ENCODE peak calls at places on chromosomes 6 and 20, in eight cellular contexts. S is AG10803; G is psoas muscle; W is H9; N is foreskin fibroblast; I is CD8-positive, alpha-beta T cell; H is CD14-positive monocyte; B is heart left ventricle. K is an unnamed sample.

GRCh38 chr20:6075428-6076219 is 21.8 kb upstream of the LRRN4 start:
- DNase-seq in G (no peak), I (no peak), W (no peak), H (no peak), B (peak), N (no peak), S (peak), K (no peak)

GRCh38 chr6:146598785-146599405 is at the start of gene ADGB:
- DNase-seq in N (peak), H (peak), B (peak), W (peak), I (no peak), G (peak), S (peak), K (peak)

GRCh38 chr6:32982702-32983492 is 14.5 kb downstream of the BRD2 start:
- DNase-seq in W (no peak), I (no peak), N (no peak), S (no peak), H (no peak), B (no peak), G (no peak), K (no peak)

GRCh38 chr6:157822221-157823000 is 635 bp upstream of the SNX9 start:
- DNase-seq in W (peak), N (no peak), G (peak), I (peak), S (peak), H (no peak), B (peak), K (no peak)

GRCh38 chr20:56409521-56409920 is 2.5 kb upstream of the CASS4 start:
- DNase-seq in I (no peak), G (no peak), N (peak), B (no peak), H (peak), S (peak), W (no peak), K (no peak)

GRCh38 chr6:24883618-24884017 is 52.1 kb downstream of the RIPOR2 start:
- DNase-seq in W (no peak), G (no peak), N (peak), S (peak), I (no peak), H (no peak), B (no peak), K (no peak)

GRCh38 chr6:53342210-53342609 is 6.5 kb downstream of the ELOVL5 start:
- DNase-seq in H (no peak), G (no peak), I (no peak), B (no peak), S (no peak), W (no peak), N (no peak), K (no peak)

GRCh38 chr20:17654649-17655285 is 27.3 kb downstream of the RRBP1 start:
- DNase-seq in G (peak), I (no peak), B (no peak), S (no peak), W (peak), N (no peak), H (no peak), K (peak)

GRCh38 chr6:54014440-54014839 is 96.8 kb upstream of the MLIP start:
- DNase-seq in W (no peak), H (no peak), G (no peak), B (no peak), S (no peak), I (no peak), N (no peak), K (no peak)

GRCh38 chr6:31864818-31865204 is 2.2 kb upstream of the NEU1 start:
- DNase-seq in G (no peak), H (no peak), B (no peak), S (no peak), N (no peak), W (no peak), I (no peak), K (no peak)

GRCh38 chr6:169931223-169931760 is 179.9 kb downstream of the ERMARD start:
- DNase-seq in G (no peak), S (no peak), B (no peak), N (no peak), W (no peak), I (no peak), H (no peak), K (no peak)

GRCh38 chr6:27312146-27312949 is at the start of gene POM121L2:
- DNase-seq in W (peak), I (peak), S (peak), N (peak), H (peak), B (peak), G (no peak), K (peak)

GRCh38 chr6:6885521-6886088 is 222.2 kb upstream of the RREB1 start:
- DNase-seq in S (no peak), I (no peak), W (no peak), G (peak), B (peak), H (peak), N (no peak), K (no peak)

GRCh38 chr6:17892097-17892686 is 95.2 kb downstream of the KIF13A start:
- DNase-seq in N (no peak), G (no peak), B (no peak), H (no peak), I (no peak), S (no peak), W (no peak), K (no peak)

GRCh38 chr6:42963855-42964605 is 3.5 kb downstream of the GNMT start:
- DNase-seq in S (peak), I (no peak), H (no peak), W (peak), B (no peak), G (no peak), N (peak), K (peak)

GRCh38 chr6:110537208-110538123 is 61.1 kb upstream of the SLC22A16 start:
- DNase-seq in S (peak), B (no peak), I (no peak), N (peak), G (no peak), H (no peak), W (no peak), K (no peak)

GRCh38 chr6:52333840-52334200 is 28.1 kb upstream of the PAQR8 start:
- DNase-seq in B (no peak), I (peak), G (no peak), N (no peak), W (no peak), H (no peak), S (no peak), K (no peak)

GRCh38 chr6:125310994-125311649 is 9.4 kb upstream of the HDDC2 start:
- DNase-seq in N (peak), G (no peak), H (no peak), S (peak), I (no peak), W (no peak), B (peak), K (peak)

GRCh38 chr20:40279390-40279789 is 409.6 kb downstream of the MAFB start:
- DNase-seq in S (peak), H (peak), N (peak), I (no peak), G (no peak), W (no peak), B (peak), K (no peak)

GRCh38 chr20:9270831-9271230 is 201.9 kb downstream of the PLCB4 start:
- DNase-seq in H (no peak), N (peak), B (no peak), W (no peak), I (no peak), G (no peak), S (peak), K (no peak)

GRCh38 chr6:15400572-15401004 is 154.7 kb downstream of the JARID2 start:
- DNase-seq in W (no peak), S (peak), N (no peak), B (peak), I (no peak), H (no peak), G (peak), K (peak)

GRCh38 chr6:13191461-13191860 is 136.9 kb downstream of the TBC1D7 start:
- DNase-seq in N (no peak), S (no peak), I (no peak), G (no peak), B (no peak), W (no peak), H (no peak), K (no peak)

GRCh38 chr6:156852858-156853216 is 75.7 kb downstream of the ARID1B start:
- DNase-seq in N (no peak), B (no peak), G (no peak), W (peak), S (no peak), H (no peak), I (no peak), K (no peak)

GRCh38 chr20:41177636-41178035 is 40.3 kb downstream of the PLCG1 start:
- DNase-seq in W (peak), G (peak), N (peak), S (peak), I (no peak), B (peak), H (no peak), K (no peak)

GRCh38 chr6:38697846-38698245 is 5.1 kb downstream of the GLO1 start:
- DNase-seq in I (no peak), W (no peak), B (no peak), S (no peak), N (no peak), H (no peak), G (no peak), K (no peak)

GRCh38 chr6:84967389-84967788 is 203.0 kb upstream of the TBX18 start:
- DNase-seq in S (peak), N (peak), G (no peak), H (no peak), B (no peak), W (peak), I (no peak), K (peak)

GRCh38 chr6:134896881-134897280 is 53.0 kb downstream of the ALDH8A1 start:
- DNase-seq in B (no peak), N (no peak), W (no peak), I (no peak), S (no peak), H (no peak), G (no peak), K (no peak)

GRCh38 chr6:137471951-137472350 is 22.2 kb downstream of the OLIG3 start:
- DNase-seq in I (no peak), H (no peak), S (no peak), W (no peak), G (no peak), B (no peak), N (no peak), K (no peak)

DNA sequence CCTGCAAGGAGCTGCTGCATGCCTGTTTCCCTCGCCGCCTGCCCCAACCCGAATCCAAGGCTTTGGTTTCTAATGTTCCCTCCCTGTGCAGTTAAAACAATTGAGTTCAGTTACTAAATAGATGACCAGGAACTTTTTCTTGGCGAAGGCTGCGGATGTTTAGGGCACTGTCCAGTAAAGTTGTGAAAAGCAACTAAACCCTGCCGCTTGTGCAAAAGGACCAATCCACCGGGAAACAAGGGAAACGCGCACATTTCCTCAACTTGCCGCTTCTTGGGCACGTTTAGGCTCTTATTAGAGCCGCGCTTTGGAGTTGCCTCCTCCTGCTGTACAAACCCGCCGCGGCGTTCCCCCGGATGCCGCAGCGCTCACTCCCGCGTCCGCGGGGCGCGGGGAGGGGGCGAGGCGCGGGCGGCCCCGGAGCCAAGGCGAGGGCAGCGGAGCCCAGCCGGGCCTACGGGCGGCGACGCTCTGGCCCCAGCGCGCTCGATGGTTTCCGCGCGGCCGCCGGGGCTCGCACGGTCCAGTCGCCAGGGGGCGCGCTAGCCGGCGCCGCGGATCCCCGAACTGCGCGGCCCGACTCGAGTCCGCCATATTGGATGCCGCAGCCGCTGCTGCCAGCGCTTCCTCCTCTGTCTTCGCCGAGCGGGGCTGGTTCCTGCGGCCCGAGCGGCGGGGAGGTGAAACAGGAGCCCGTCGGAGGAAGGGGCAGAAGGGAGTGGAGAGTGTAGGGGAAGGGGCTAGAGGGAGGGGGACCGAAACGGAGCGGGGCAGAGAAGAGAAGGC is at the start of gene SCAF8:
- DNase-seq in G (peak), H (peak), W (peak), N (peak), B (peak), S (peak), I (peak), K (peak)
- TF ChIP-seq CTCF in G (peak), H (peak), W (peak), N (peak), B (peak), S (peak), I (peak), K (peak)

GRCh38 chr6:10248378-10248843 is 166.5 kb downstream of the TFAP2A start:
- DNase-seq in W (peak), I (no peak), G (no peak), B (no peak), S (peak), N (peak), H (no peak), K (no peak)
- TF ChIP-seq CTCF in W (peak), I (no peak), G (no peak), B (no peak), S (no peak), N (no peak), H (no peak), K (no peak)

GRCh38 chr6:29653452-29654038 is 3.3 kb upstream of the MOG start:
- DNase-seq in B (peak), G (no peak), N (peak), W (no peak), I (peak), H (no peak), S (peak), K (peak)

GRCh38 chr6:29652198-29652584 is 4.7 kb upstream of the MOG start:
- DNase-seq in S (no peak), G (no peak), W (no peak), B (no peak), H (no peak), N (no peak), I (no peak), K (no peak)

GRCh38 chr6:29647927-29648642 is 8.8 kb upstream of the MOG start:
- DNase-seq in N (peak), B (no peak), S (peak), G (no peak), H (no peak), W (no peak), I (no peak), K (no peak)

GRCh38 chr6:29651413-29652197 is 5.3 kb upstream of the MOG start:
- DNase-seq in I (no peak), N (no peak), W (no peak), B (no peak), S (peak), H (no peak), G (no peak), K (no peak)

GRCh38 chr6:29649701-29650673 is 6.9 kb upstream of the MOG start:
- DNase-seq in B (peak), S (peak), H (peak), W (peak), I (peak), N (peak), G (peak), K (peak)
- TF ChIP-seq CTCF in B (peak), S (peak), H (peak), W (peak), I (peak), N (peak), G (peak), K (peak)

GRCh38 chr20:4811661-4812181 is 90.0 kb downstream of the PRND start:
- DNase-seq in N (no peak), G (peak), B (peak), H (peak), I (peak), S (no peak), W (no peak), K (no peak)

GRCh38 chr20:4809707-4810106 is 88.0 kb downstream of the PRND start:
- DNase-seq in H (no peak), W (no peak), B (no peak), N (no peak), I (no peak), G (no peak), S (no peak), K (no peak)

GRCh38 chr20:4811257-4811656 is 89.5 kb downstream of the PRND start:
- DNase-seq in S (no peak), N (no peak), B (no peak), G (no peak), H (no peak), I (no peak), W (no peak), K (no peak)

GRCh38 chr20:4810446-4811019 is 88.8 kb downstream of the PRND start:
- DNase-seq in G (no peak), N (no peak), I (no peak), S (no peak), B (no peak), H (no peak), W (no peak), K (no peak)

GRCh38 chr20:4808872-4809271 is 87.2 kb downstream of the PRND start:
- DNase-seq in G (no peak), I (no peak), S (peak), B (no peak), N (no peak), W (no peak), H (no peak), K (no peak)
- TF ChIP-seq CTCF in G (no peak), I (no peak), S (no peak), B (no peak), N (no peak), W (no peak), H (no peak), K (no peak)

GRCh38 chr6:29887819-29888581 is 54.3 kb upstream of the HLA-A start:
- DNase-seq in G (peak), I (peak), S (peak), B (peak), W (peak), N (peak), H (peak), K (peak)
- TF ChIP-seq CTCF in G (no peak), I (no peak), S (no peak), B (no peak), W (no peak), N (no peak), H (no peak), K (no peak)

GRCh38 chr6:107805504-107805903 is 18.6 kb downstream of the SCML4 start:
- DNase-seq in S (no peak), I (no peak), N (no peak), H (no peak), B (no peak), W (no peak), G (no peak), K (no peak)

GRCh38 chr6:107794771-107795170 is 29.3 kb downstream of the SCML4 start:
- DNase-seq in S (no peak), W (no peak), N (no peak), B (no peak), I (no peak), H (no peak), G (no peak), K (no peak)

GRCh38 chr6:107801195-107801594 is 22.9 kb downstream of the SCML4 start:
- DNase-seq in H (no peak), B (no peak), W (no peak), I (no peak), G (no peak), N (no peak), S (no peak), K (no peak)

GRCh38 chr6:107803957-107804356 is 20.2 kb downstream of the SCML4 start:
- DNase-seq in I (no peak), H (no peak), G (no peak), B (no peak), S (no peak), N (no peak), W (no peak), K (no peak)

GRCh38 chr6:107800564-107801164 is 23.4 kb downstream of the SCML4 start:
- DNase-seq in H (no peak), W (no peak), G (no peak), B (no peak), N (no peak), S (no peak), I (no peak), K (no peak)
- TF ChIP-seq CTCF in H (no peak), W (peak), G (no peak), B (peak), N (no peak), S (peak), I (peak), K (no peak)

DNA sequence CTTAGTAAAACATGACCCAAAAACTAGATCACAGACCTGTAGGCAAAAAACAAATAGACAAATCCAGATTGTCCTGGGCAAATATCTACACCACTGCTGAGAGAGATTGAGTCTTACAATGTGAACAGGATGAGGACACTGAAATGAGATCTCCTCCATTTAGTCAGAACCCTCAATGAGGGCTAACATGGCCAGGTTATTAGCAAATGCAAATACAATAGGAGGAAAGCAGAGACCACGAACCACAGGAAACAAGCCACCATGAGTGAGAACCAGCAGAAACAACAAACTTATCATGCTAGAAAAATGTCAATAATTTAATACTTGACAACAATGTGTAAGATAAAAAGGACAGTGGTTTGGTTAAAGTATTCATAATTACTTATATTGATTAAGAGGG is 162.8 kb downstream of the SYNE1 start:
- DNase-seq in S (peak), G (no peak), N (no peak), W (no peak), I (no peak), B (no peak), H (no peak), K (no peak)
- TF ChIP-seq CTCF in S (no peak), G (no peak), N (no peak), W (no peak), I (no peak), B (no peak), H (no peak), K (no peak)